ENCODE peak calls at places on chromosomes 16 and 17, in five cellular contexts. R is cerebellar cortex, D is NCI-H345, Y is fibroblast of the aortic adventitia, H is EL. G is an unnamed sample.

GRCh38 chr16:58018803-58019202 is 6.8 kb upstream of the MMP15 start:
- DNase-seq in R (no peak), D (no peak), Y (no peak), H (no peak), G (no peak)

GRCh38 chr17:67139784-67140665 is 95.7 kb downstream of the CACNG1 start:
- DNase-seq in R (peak; percentile 19), D (no peak), Y (peak; percentile 39), H (peak; percentile 68), G (peak; percentile 62)

GRCh38 chr16:46947900-46948547 is 25.4 kb downstream of the DNAJA2 start:
- DNase-seq in R (peak; percentile 33), D (peak; percentile 11), Y (peak; percentile 63), H (peak; percentile 52), G (peak; percentile 59)

GRCh38 chr17:64398330-64398729 is 7.7 kb upstream of the PECAM1 start:
- DNase-seq in R (no peak), D (no peak), Y (no peak), H (no peak), G (no peak)

GRCh38 chr17:58305626-58306025 is 23.0 kb downstream of the TSPOAP1 start:
- DNase-seq in R (no peak), D (no peak), Y (no peak), H (no peak), G (no peak)

GRCh38 chr16:67396159-67396774 is 3.0 kb upstream of the TPPP3 start:
- DNase-seq in R (no peak), D (peak; percentile 88), Y (peak; percentile 50), H (peak; percentile 79), G (peak; percentile 77)

GRCh38 chr17:41617698-41618097 is 5.1 kb upstream of the KRT16 start:
- DNase-seq in R (no peak), D (no peak), Y (no peak), H (no peak), G (no peak)

GRCh38 chr16:1014221-1014620 is 32.7 kb downstream of the SOX8 start:
- DNase-seq in R (no peak), D (no peak), Y (no peak), H (no peak), G (no peak)

GRCh38 chr17:81333626-81334368 is 38.7 kb upstream of the SLC38A10 start:
- DNase-seq in R (no peak), D (no peak), Y (no peak), H (no peak), G (no peak)

GRCh38 chr17:80202197-80202596 is 17.9 kb downstream of the SGSH start:
- DNase-seq in R (no peak), D (no peak), Y (no peak), H (no peak), G (no peak)

GRCh38 chr17:74840500-74840899 is 19.2 kb downstream of the GRIN2C start:
- DNase-seq in R (no peak), D (no peak), Y (no peak), H (no peak), G (no peak)

GRCh38 chr17:34169501-34169900 is 85.6 kb upstream of the CCL2 start:
- DNase-seq in R (no peak), D (no peak), Y (no peak), H (no peak), G (no peak)

GRCh38 chr17:17663160-17664072 is 17.8 kb upstream of the RAI1 start:
- DNase-seq in R (peak; percentile 59), D (no peak), Y (peak; percentile 93), H (peak; percentile 96), G (peak; percentile 95)

GRCh38 chr16:75361936-75362335 is 71.4 kb downstream of the CFDP1 start:
- DNase-seq in R (no peak), D (no peak), Y (no peak), H (no peak), G (no peak)

GRCh38 chr17:17078832-17079231 is 36.6 kb downstream of the MPRIP start:
- DNase-seq in R (no peak), D (no peak), Y (no peak), H (no peak), G (no peak)

GRCh38 chr16:83728518-83728917 is 79.3 kb upstream of the HSBP1 start:
- DNase-seq in R (no peak), D (peak; percentile 86), Y (no peak), H (no peak), G (no peak)

GRCh38 chr17:31095239-31096105 is 695 bp downstream of the NF1 start:
- DNase-seq in R (peak; percentile 64), D (peak; percentile 41), Y (peak; percentile 39), H (peak; percentile 83), G (peak; percentile 54)

GRCh38 chr17:20852541-20853370 is 190.1 kb downstream of the USP22 start:
- DNase-seq in R (peak; percentile 85), D (peak; percentile 54), Y (peak; percentile 16), H (peak; percentile 14), G (peak; percentile 22)

GRCh38 chr17:19332371-19333131 is 30.0 kb downstream of the B9D1 start:
- DNase-seq in R (no peak), D (no peak), Y (no peak), H (no peak), G (no peak)

GRCh38 chr17:3527896-3528603 is 29.6 kb downstream of the TRPV3 start:
- DNase-seq in R (no peak), D (no peak), Y (peak; percentile 6), H (no peak), G (peak; percentile 12)

GRCh38 chr17:83006515-83007455 is 72.6 kb upstream of the METRNL start:
- DNase-seq in R (no peak), D (no peak), Y (peak; percentile 18), H (no peak), G (peak; percentile 19)

GRCh38 chr16:88533381-88533831 is 36.8 kb upstream of the ZC3H18 start:
- DNase-seq in R (no peak), D (no peak), Y (no peak), H (peak; percentile 55), G (peak; percentile 22)

GRCh38 chr16:13120091-13120490 is 218.7 kb downstream of the SHISA9 start:
- DNase-seq in R (no peak), D (no peak), Y (no peak), H (no peak), G (no peak)

GRCh38 chr17:41647038-41647813 is 22.9 kb upstream of the KRT17 start:
- DNase-seq in R (no peak), D (no peak), Y (no peak), H (no peak), G (no peak)

GRCh38 chr17:80671039-80671822 is 126.6 kb downstream of the RPTOR start:
- DNase-seq in R (no peak), D (no peak), Y (no peak), H (no peak), G (no peak)

GRCh38 chr16:11546522-11547485 is 39.9 kb downstream of the LITAF start:
- DNase-seq in R (no peak), D (no peak), Y (peak; percentile 52), H (peak; percentile 36), G (peak; percentile 82)

GRCh38 chr17:10025976-10026785 is 121.1 kb upstream of the RCVRN start:
- DNase-seq in R (no peak), D (no peak), Y (no peak), H (no peak), G (no peak)

GRCh38 chr16:83723244-83723643 is 84.5 kb upstream of the HSBP1 start:
- DNase-seq in R (no peak), D (no peak), Y (no peak), H (peak; percentile 23), G (no peak)

GRCh38 chr16:84054271-84054670 is 11.7 kb upstream of the SLC38A8 start:
- DNase-seq in R (no peak), D (no peak), Y (no peak), H (no peak), G (no peak)

GRCh38 chr17:42347198-42347597 is 41.0 kb downstream of the STAT3 start:
- DNase-seq in R (peak; percentile 86), D (no peak), Y (peak; percentile 89), H (peak; percentile 89), G (peak; percentile 91)

G was measured in fibroblast of villous mesenchyme.